ENCODE peak calls at places on chromosomes 3 and 15, in six cellular contexts. One of them, this sample, is unnamed.
A peak's percentile ranks its signal among the peaks of the same experiment; 100 is the strongest.

GRCh38 chr15:52503788-52504496 is 24.7 kb downstream of the MYO5A start:
- DNase-seq in caudate nucleus: no peak
- DNase-seq in kidney: no peak
- DNase-seq in NCI-H774: no peak
- DNase-seq in HFF-Myc: no peak
- DNase-seq in activated CD4-positive, CD25-positive, alpha-beta regulatory T cell: no peak
- DNase-seq in this sample: no peak

GRCh38 chr3:100825574-100825973 is 116.3 kb downstream of the TFG start:
- DNase-seq in kidney: no peak
- DNase-seq in caudate nucleus: no peak
- DNase-seq in NCI-H774: no peak
- DNase-seq in activated CD4-positive, CD25-positive, alpha-beta regulatory T cell: no peak
- DNase-seq in HFF-Myc: no peak
- DNase-seq in this sample: no peak

GRCh38 chr3:46472056-46472455 is 7.4 kb upstream of the LTF start:
- DNase-seq in caudate nucleus: no peak
- DNase-seq in kidney: no peak
- DNase-seq in activated CD4-positive, CD25-positive, alpha-beta regulatory T cell: no peak
- DNase-seq in NCI-H774: no peak
- DNase-seq in HFF-Myc: no peak
- DNase-seq in this sample: no peak

GRCh38 chr3:131222599-131222998 is 159.0 kb upstream of the NUDT16 start:
- DNase-seq in caudate nucleus: no peak
- DNase-seq in NCI-H774: no peak
- DNase-seq in activated CD4-positive, CD25-positive, alpha-beta regulatory T cell: no peak
- DNase-seq in HFF-Myc: no peak
- DNase-seq in kidney: no peak
- DNase-seq in this sample: no peak

GRCh38 chr15:65916664-65917406 is 47.5 kb downstream of the RAB11A start:
- DNase-seq in caudate nucleus: peak; percentile 62
- DNase-seq in kidney: peak; percentile 83
- DNase-seq in activated CD4-positive, CD25-positive, alpha-beta regulatory T cell: no peak
- DNase-seq in HFF-Myc: no peak
- DNase-seq in NCI-H774: peak; percentile 78
- DNase-seq in this sample: peak; percentile 52

GRCh38 chr3:8307545-8308110 is 194.0 kb upstream of the LMCD1 start:
- DNase-seq in HFF-Myc: no peak
- DNase-seq in activated CD4-positive, CD25-positive, alpha-beta regulatory T cell: no peak
- DNase-seq in caudate nucleus: no peak
- DNase-seq in kidney: no peak
- DNase-seq in NCI-H774: peak; percentile 26
- DNase-seq in this sample: no peak

GRCh38 chr3:57060089-57060829 is at the start of gene SPATA12:
- DNase-seq in NCI-H774: peak; percentile 6
- DNase-seq in HFF-Myc: peak; percentile 80
- DNase-seq in kidney: peak; percentile 92
- DNase-seq in activated CD4-positive, CD25-positive, alpha-beta regulatory T cell: no peak
- DNase-seq in caudate nucleus: peak; percentile 38
- DNase-seq in this sample: peak; percentile 67

GRCh38 chr3:129278970-129279906 is 568 bp downstream of the HMCES start:
- DNase-seq in HFF-Myc: peak; percentile 25
- DNase-seq in caudate nucleus: no peak
- DNase-seq in activated CD4-positive, CD25-positive, alpha-beta regulatory T cell: peak; percentile 14
- DNase-seq in kidney: peak; percentile 85
- DNase-seq in NCI-H774: no peak
- DNase-seq in this sample: no peak

GRCh38 chr3:149553781-149554451 is 79.4 kb downstream of the TM4SF4 start:
- DNase-seq in activated CD4-positive, CD25-positive, alpha-beta regulatory T cell: no peak
- DNase-seq in HFF-Myc: peak; percentile 85
- DNase-seq in caudate nucleus: no peak
- DNase-seq in NCI-H774: no peak
- DNase-seq in kidney: no peak
- DNase-seq in this sample: peak; percentile 52

GRCh38 chr3:89360155-89360554 is 252.7 kb downstream of the EPHA3 start:
- DNase-seq in caudate nucleus: no peak
- DNase-seq in kidney: no peak
- DNase-seq in NCI-H774: no peak
- DNase-seq in activated CD4-positive, CD25-positive, alpha-beta regulatory T cell: no peak
- DNase-seq in HFF-Myc: no peak
- DNase-seq in this sample: no peak

GRCh38 chr15:74180689-74181602 is 7.4 kb downstream of the ISLR start:
- DNase-seq in caudate nucleus: no peak
- DNase-seq in HFF-Myc: no peak
- DNase-seq in kidney: peak; percentile 71
- DNase-seq in NCI-H774: no peak
- DNase-seq in activated CD4-positive, CD25-positive, alpha-beta regulatory T cell: no peak
- DNase-seq in this sample: no peak

GRCh38 chr3:11558002-11558401 is 85.7 kb downstream of the VGLL4 start:
- DNase-seq in HFF-Myc: peak; percentile 53
- DNase-seq in activated CD4-positive, CD25-positive, alpha-beta regulatory T cell: no peak
- DNase-seq in kidney: peak; percentile 37
- DNase-seq in caudate nucleus: no peak
- DNase-seq in NCI-H774: no peak
- DNase-seq in this sample: no peak

GRCh38 chr3:196541684-196542445 is 26.5 kb downstream of the WDR53 start:
- DNase-seq in activated CD4-positive, CD25-positive, alpha-beta regulatory T cell: no peak
- DNase-seq in NCI-H774: no peak
- DNase-seq in kidney: no peak
- DNase-seq in HFF-Myc: no peak
- DNase-seq in caudate nucleus: no peak
- DNase-seq in this sample: no peak

GRCh38 chr3:51671090-51672082 is at the start of gene TEX264:
- DNase-seq in caudate nucleus: peak; percentile 84
- DNase-seq in kidney: peak; percentile 97
- DNase-seq in NCI-H774: peak; percentile 76
- DNase-seq in activated CD4-positive, CD25-positive, alpha-beta regulatory T cell: peak; percentile 82
- DNase-seq in HFF-Myc: peak; percentile 52
- DNase-seq in this sample: peak; percentile 74

GRCh38 chr15:20272422-20273184 is 269.0 kb downstream of the GOLGA6L6 start:
- DNase-seq in caudate nucleus: no peak
- DNase-seq in kidney: peak; percentile 80
- DNase-seq in NCI-H774: no peak
- DNase-seq in HFF-Myc: no peak
- DNase-seq in activated CD4-positive, CD25-positive, alpha-beta regulatory T cell: no peak
- DNase-seq in this sample: no peak

GRCh38 chr3:158679547-158680000 is 7.1 kb upstream of the LXN start:
- DNase-seq in activated CD4-positive, CD25-positive, alpha-beta regulatory T cell: no peak
- DNase-seq in kidney: no peak
- DNase-seq in NCI-H774: no peak
- DNase-seq in HFF-Myc: no peak
- DNase-seq in caudate nucleus: no peak
- DNase-seq in this sample: no peak

GRCh38 chr15:59491062-59491461 is 53.1 kb downstream of the FAM81A start:
- DNase-seq in HFF-Myc: no peak
- DNase-seq in caudate nucleus: no peak
- DNase-seq in NCI-H774: no peak
- DNase-seq in kidney: no peak
- DNase-seq in activated CD4-positive, CD25-positive, alpha-beta regulatory T cell: no peak
- DNase-seq in this sample: no peak

GRCh38 chr3:127254730-127255129 is 33.1 kb downstream of the PRR20G start:
- DNase-seq in NCI-H774: no peak
- DNase-seq in HFF-Myc: no peak
- DNase-seq in kidney: no peak
- DNase-seq in caudate nucleus: no peak
- DNase-seq in activated CD4-positive, CD25-positive, alpha-beta regulatory T cell: no peak
- DNase-seq in this sample: no peak

GRCh38 chr15:47603026-47603425 is 114.3 kb upstream of the SEMA6D start:
- DNase-seq in NCI-H774: no peak
- DNase-seq in caudate nucleus: no peak
- DNase-seq in HFF-Myc: no peak
- DNase-seq in activated CD4-positive, CD25-positive, alpha-beta regulatory T cell: no peak
- DNase-seq in kidney: no peak
- DNase-seq in this sample: no peak

GRCh38 chr3:69197922-69198540 is 75.6 kb upstream of the LMOD3 start:
- DNase-seq in activated CD4-positive, CD25-positive, alpha-beta regulatory T cell: peak; percentile 7
- DNase-seq in HFF-Myc: no peak
- DNase-seq in NCI-H774: no peak
- DNase-seq in kidney: no peak
- DNase-seq in caudate nucleus: no peak
- DNase-seq in this sample: no peak

GRCh38 chr3:187799942-187800637 is 54.8 kb upstream of the BCL6 start:
- DNase-seq in activated CD4-positive, CD25-positive, alpha-beta regulatory T cell: no peak
- DNase-seq in HFF-Myc: no peak
- DNase-seq in caudate nucleus: no peak
- DNase-seq in NCI-H774: no peak
- DNase-seq in kidney: no peak
- DNase-seq in this sample: no peak

GRCh38 chr3:70386043-70386442 is 73.6 kb upstream of the MDFIC2 start:
- DNase-seq in caudate nucleus: no peak
- DNase-seq in NCI-H774: no peak
- DNase-seq in kidney: no peak
- DNase-seq in HFF-Myc: no peak
- DNase-seq in activated CD4-positive, CD25-positive, alpha-beta regulatory T cell: no peak
- DNase-seq in this sample: no peak

GRCh38 chr15:42070966-42071350 is 23.4 kb downstream of the PLA2G4D start:
- DNase-seq in caudate nucleus: no peak
- DNase-seq in activated CD4-positive, CD25-positive, alpha-beta regulatory T cell: no peak
- DNase-seq in kidney: no peak
- DNase-seq in HFF-Myc: no peak
- DNase-seq in NCI-H774: no peak
- DNase-seq in this sample: no peak

GRCh38 chr3:134365766-134366065 is 8.5 kb downstream of the AMOTL2 start:
- DNase-seq in HFF-Myc: no peak
- DNase-seq in NCI-H774: no peak
- DNase-seq in caudate nucleus: no peak
- DNase-seq in kidney: peak; percentile 15
- DNase-seq in activated CD4-positive, CD25-positive, alpha-beta regulatory T cell: no peak
- DNase-seq in this sample: no peak

GRCh38 chr15:69410290-69410874 is 3.8 kb upstream of the KIF23 start:
- DNase-seq in HFF-Myc: no peak
- DNase-seq in NCI-H774: peak; percentile 28
- DNase-seq in activated CD4-positive, CD25-positive, alpha-beta regulatory T cell: no peak
- DNase-seq in kidney: no peak
- DNase-seq in caudate nucleus: no peak
- DNase-seq in this sample: no peak